ENCODE peak calls at places on chromosomes 12 and 14, in six cellular contexts. One of them, this sample, is unnamed.
A peak's percentile ranks its signal among the peaks of the same experiment; 100 is the strongest.

GRCh38 chr12:12628013-12628412 is 16.3 kb downstream of the CREBL2 start:
- DNase-seq in HepG2: no peak
- DNase-seq in GM12878: no peak
- DNase-seq in H1: no peak
- DNase-seq in K562: no peak
- DNase-seq in HCT116: no peak
- DNase-seq in this sample: no peak

GRCh38 chr14:102591372-102591943 is 991 bp upstream of the RCOR1 start:
- DNase-seq in HepG2: no peak
- DNase-seq in GM12878: no peak
- DNase-seq in H1: peak; percentile 64
- DNase-seq in K562: peak; percentile 42
- DNase-seq in HCT116: no peak
- DNase-seq in this sample: no peak

GRCh38 chr14:84750763-84751554 is 779.0 kb upstream of the FLRT2 start:
- DNase-seq in HepG2: no peak
- DNase-seq in GM12878: no peak
- DNase-seq in H1: no peak
- DNase-seq in K562: no peak
- DNase-seq in HCT116: no peak
- DNase-seq in this sample: no peak

GRCh38 chr14:24071144-24071697 is at the start of gene CPNE6:
- DNase-seq in HepG2: no peak
- DNase-seq in GM12878: no peak
- DNase-seq in H1: no peak
- DNase-seq in K562: no peak
- DNase-seq in HCT116: no peak
- DNase-seq in this sample: no peak

GRCh38 chr12:25925064-25925463 is 33.4 kb upstream of the RASSF8 start:
- DNase-seq in HepG2: no peak
- DNase-seq in GM12878: no peak
- DNase-seq in H1: no peak
- DNase-seq in K562: no peak
- DNase-seq in HCT116: no peak
- DNase-seq in this sample: no peak

GRCh38 chr14:104505085-104506074 is 74.2 kb upstream of the C14orf180 start:
- DNase-seq in HepG2: no peak
- DNase-seq in GM12878: no peak
- DNase-seq in H1: peak; percentile 43
- DNase-seq in K562: no peak
- DNase-seq in HCT116: no peak
- DNase-seq in this sample: no peak

GRCh38 chr12:90262261-90262660 is 553.6 kb upstream of the ATP2B1 start:
- DNase-seq in HepG2: no peak
- DNase-seq in GM12878: no peak
- DNase-seq in H1: no peak
- DNase-seq in K562: no peak
- DNase-seq in HCT116: no peak
- DNase-seq in this sample: no peak

GRCh38 chr12:12194206-12194605 is 72.6 kb downstream of the LRP6 start:
- DNase-seq in HepG2: peak; percentile 28
- DNase-seq in GM12878: no peak
- DNase-seq in H1: no peak
- DNase-seq in K562: no peak
- DNase-seq in HCT116: peak; percentile 10
- DNase-seq in this sample: no peak

GRCh38 chr14:34733245-34733644 is 18.9 kb upstream of the CFL2 start:
- DNase-seq in HepG2: no peak
- DNase-seq in GM12878: no peak
- DNase-seq in H1: no peak
- DNase-seq in K562: no peak
- DNase-seq in HCT116: peak; percentile 38
- DNase-seq in this sample: no peak

GRCh38 chr12:93912086-93912733 is 235.0 kb downstream of the CRADD start:
- DNase-seq in HepG2: no peak
- DNase-seq in GM12878: no peak
- DNase-seq in H1: no peak
- DNase-seq in K562: peak; percentile 41
- DNase-seq in HCT116: no peak
- DNase-seq in this sample: no peak

GRCh38 chr12:15164997-15165659 is 56.1 kb downstream of the RERG start:
- DNase-seq in HepG2: no peak
- DNase-seq in GM12878: no peak
- DNase-seq in H1: no peak
- DNase-seq in K562: no peak
- DNase-seq in HCT116: no peak
- DNase-seq in this sample: peak; percentile 57

GRCh38 chr14:100832311-100832960 is 6.5 kb downstream of the MEG3 start:
- DNase-seq in HepG2: no peak
- DNase-seq in GM12878: no peak
- DNase-seq in H1: no peak
- DNase-seq in K562: no peak
- DNase-seq in HCT116: no peak
- DNase-seq in this sample: no peak

GRCh38 chr12:30308010-30308717 is 387.5 kb downstream of the IPO8 start:
- DNase-seq in HepG2: no peak
- DNase-seq in GM12878: no peak
- DNase-seq in H1: no peak
- DNase-seq in K562: no peak
- DNase-seq in HCT116: no peak
- DNase-seq in this sample: no peak

GRCh38 chr14:41609704-41610183 is 3.1 kb downstream of the LRFN5 start:
- DNase-seq in HepG2: no peak
- DNase-seq in GM12878: no peak
- DNase-seq in H1: peak; percentile 75
- DNase-seq in K562: no peak
- DNase-seq in HCT116: no peak
- DNase-seq in this sample: no peak

GRCh38 chr12:50221228-50222008 is 54.2 kb upstream of the CERS5 start:
- DNase-seq in HepG2: no peak
- DNase-seq in GM12878: peak; percentile 53
- DNase-seq in H1: no peak
- DNase-seq in K562: peak; percentile 60
- DNase-seq in HCT116: no peak
- DNase-seq in this sample: no peak

GRCh38 chr12:132827763-132828703 is 636 bp downstream of the GOLGA3 start:
- DNase-seq in HepG2: peak; percentile 28
- DNase-seq in GM12878: no peak
- DNase-seq in H1: no peak
- DNase-seq in K562: peak; percentile 53
- DNase-seq in HCT116: no peak
- DNase-seq in this sample: no peak

GRCh38 chr14:61455351-61455750 is 134.0 kb downstream of the PRKCH start:
- DNase-seq in HepG2: no peak
- DNase-seq in GM12878: no peak
- DNase-seq in H1: peak; percentile 3
- DNase-seq in K562: no peak
- DNase-seq in HCT116: no peak
- DNase-seq in this sample: no peak

GRCh38 chr12:92938623-92939022 is 9.5 kb upstream of the EEA1 start:
- DNase-seq in HepG2: no peak
- DNase-seq in GM12878: no peak
- DNase-seq in H1: no peak
- DNase-seq in K562: no peak
- DNase-seq in HCT116: no peak
- DNase-seq in this sample: no peak

GRCh38 chr12:20477691-20478090 is 109.4 kb downstream of the PDE3A start:
- DNase-seq in HepG2: no peak
- DNase-seq in GM12878: no peak
- DNase-seq in H1: no peak
- DNase-seq in K562: no peak
- DNase-seq in HCT116: no peak
- DNase-seq in this sample: no peak

GRCh38 chr12:6752181-6752930 is 585 bp downstream of the MLF2 start:
- DNase-seq in HepG2: peak; percentile 51
- DNase-seq in GM12878: no peak
- DNase-seq in H1: no peak
- DNase-seq in K562: no peak
- DNase-seq in HCT116: no peak
- DNase-seq in this sample: peak; percentile 80

GRCh38 chr12:91574391-91574790 is 391.8 kb upstream of the DCN start:
- DNase-seq in HepG2: no peak
- DNase-seq in GM12878: no peak
- DNase-seq in H1: no peak
- DNase-seq in K562: no peak
- DNase-seq in HCT116: no peak
- DNase-seq in this sample: no peak

GRCh38 chr14:91998667-91999570 is 40.9 kb downstream of the TRIP11 start:
- DNase-seq in HepG2: no peak
- DNase-seq in GM12878: no peak
- DNase-seq in H1: no peak
- DNase-seq in K562: no peak
- DNase-seq in HCT116: no peak
- DNase-seq in this sample: no peak

GRCh38 chr14:68974759-68975347 is 4.2 kb downstream of the ACTN1 start:
- DNase-seq in HepG2: no peak
- DNase-seq in GM12878: no peak
- DNase-seq in H1: no peak
- DNase-seq in K562: no peak
- DNase-seq in HCT116: no peak
- DNase-seq in this sample: no peak

GRCh38 chr12:48021485-48022179 is 17.4 kb upstream of the COL2A1 start:
- DNase-seq in HepG2: no peak
- DNase-seq in GM12878: no peak
- DNase-seq in H1: peak; percentile 74
- DNase-seq in K562: no peak
- DNase-seq in HCT116: no peak
- DNase-seq in this sample: peak; percentile 95

GRCh38 chr14:95044463-95045254 is 112.7 kb downstream of the DICER1 start:
- DNase-seq in HepG2: no peak
- DNase-seq in GM12878: no peak
- DNase-seq in H1: peak; percentile 52
- DNase-seq in K562: peak; percentile 3
- DNase-seq in HCT116: no peak
- DNase-seq in this sample: no peak

GRCh38 chr12:97309921-97310320 is 152.7 kb upstream of the RMST start:
- DNase-seq in HepG2: no peak
- DNase-seq in GM12878: no peak
- DNase-seq in H1: no peak
- DNase-seq in K562: peak; percentile 1
- DNase-seq in HCT116: no peak
- DNase-seq in this sample: no peak

DNA sequence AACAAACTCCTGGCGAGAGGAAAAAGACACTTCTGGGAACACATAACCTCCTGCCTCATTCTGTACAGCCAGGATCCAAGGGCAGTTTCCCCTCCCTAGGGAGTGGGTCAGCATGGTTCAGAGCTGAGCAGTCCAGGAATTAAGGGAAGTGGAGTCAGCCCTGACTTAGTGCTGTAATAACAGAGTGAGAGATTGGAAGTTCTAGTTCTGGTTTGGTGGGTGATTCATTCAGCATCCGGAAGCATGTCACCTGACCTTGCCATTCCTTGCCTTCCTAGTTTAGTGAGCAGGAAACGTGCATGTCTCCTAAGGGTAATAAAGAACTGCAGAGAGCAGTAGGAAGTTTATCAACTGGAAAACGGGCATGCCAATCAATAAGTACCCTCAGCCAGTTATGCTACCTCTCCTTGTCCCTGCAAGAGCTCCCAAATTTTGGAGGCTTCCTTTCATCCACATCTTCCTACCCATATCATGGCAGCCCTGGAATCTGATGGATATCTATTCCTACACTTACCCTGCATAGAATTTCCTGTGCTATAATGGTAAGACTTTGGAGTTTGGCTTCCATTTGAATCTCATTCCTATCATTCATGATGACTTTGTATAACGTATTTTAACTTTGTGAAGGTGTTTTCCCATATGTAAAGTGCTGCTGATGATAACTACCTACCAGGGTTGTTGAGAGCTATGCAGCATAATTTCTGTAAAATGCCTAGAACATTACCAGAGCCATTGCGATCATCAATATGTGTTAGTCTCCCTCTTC is 28.5 kb upstream of the MAGOHB start:
- DNase-seq in HepG2: no peak
- DNase-seq in GM12878: no peak
- DNase-seq in H1: no peak
- DNase-seq in K562: no peak
- DNase-seq in HCT116: no peak
- DNase-seq in this sample: no peak
- TF ChIP-seq ZNF274 in HepG2: no peak
- TF ChIP-seq ZNF274 in GM12878: no peak
- TF ChIP-seq ZNF274 in H1: no peak
- TF ChIP-seq ZNF274 in K562: no peak
- TF ChIP-seq ZNF274 in HCT116: no peak
- TF ChIP-seq ZNF274 in this sample: no peak

GRCh38 chr14:22333408-22334274 is 255.4 kb downstream of the DAD1 start:
- DNase-seq in HepG2: peak; percentile 91
- DNase-seq in GM12878: no peak
- DNase-seq in H1: no peak
- DNase-seq in K562: peak; percentile 56
- DNase-seq in HCT116: peak; percentile 79
- DNase-seq in this sample: peak; percentile 28
- H3K9ac ChIP-seq in HepG2: no peak overlapping the region
- H3K9ac ChIP-seq in GM12878: no peak overlapping the region
- H3K9ac ChIP-seq in H1: no peak overlapping the region
- H3K9ac ChIP-seq in K562: no peak overlapping the region
- H3K9ac ChIP-seq in HCT116: peak overlapping the region; percentile 20
- H3K9ac ChIP-seq in this sample: no peak overlapping the region

GRCh38 chr12:28327722-28328121 is 137.5 kb downstream of the CCDC91 start:
- DNase-seq in HepG2: no peak
- DNase-seq in GM12878: no peak
- DNase-seq in H1: no peak
- DNase-seq in K562: no peak
- DNase-seq in HCT116: no peak
- DNase-seq in this sample: no peak

GRCh38 chr12:28328967-28329366 is 138.7 kb downstream of the CCDC91 start:
- DNase-seq in HepG2: no peak
- DNase-seq in GM12878: no peak
- DNase-seq in H1: no peak
- DNase-seq in K562: no peak
- DNase-seq in HCT116: no peak
- DNase-seq in this sample: no peak

DNA sequence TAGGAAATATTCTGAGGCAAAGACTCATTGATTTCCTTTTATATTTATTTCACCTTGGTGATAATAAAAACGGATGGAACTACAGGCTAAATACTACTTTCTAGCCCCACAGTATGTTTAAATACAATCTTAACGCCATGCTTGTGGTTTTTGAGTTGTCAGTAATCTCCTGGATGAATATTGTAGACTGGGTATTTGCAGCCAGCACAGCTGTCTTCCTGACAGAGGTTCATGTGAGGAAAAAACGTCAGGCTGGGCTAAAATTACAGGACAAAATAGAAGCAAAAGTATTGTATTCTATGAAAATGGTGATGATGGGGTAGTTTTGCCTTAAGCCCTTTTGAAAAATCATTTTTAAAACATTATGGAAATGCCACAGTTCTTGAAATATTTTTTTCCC is 140.9 kb downstream of the CCDC91 start:
- DNase-seq in HepG2: no peak
- DNase-seq in GM12878: no peak
- DNase-seq in H1: no peak
- DNase-seq in K562: no peak
- DNase-seq in HCT116: no peak
- DNase-seq in this sample: no peak
- TF ChIP-seq ZNF274 in HepG2: no peak
- TF ChIP-seq ZNF274 in GM12878: no peak
- TF ChIP-seq ZNF274 in H1: no peak
- TF ChIP-seq ZNF274 in K562: no peak
- TF ChIP-seq ZNF274 in HCT116: no peak
- TF ChIP-seq ZNF274 in this sample: no peak

GRCh38 chr12:125092108-125092871 is 27.1 kb downstream of the AACS start:
- DNase-seq in HepG2: no peak
- DNase-seq in GM12878: no peak
- DNase-seq in H1: no peak
- DNase-seq in K562: no peak
- DNase-seq in HCT116: no peak
- DNase-seq in this sample: no peak
- H3K9ac ChIP-seq in HepG2: peak overlapping the region; percentile 68
- H3K9ac ChIP-seq in GM12878: no peak overlapping the region
- H3K9ac ChIP-seq in H1: no peak overlapping the region
- H3K9ac ChIP-seq in K562: no peak overlapping the region
- H3K9ac ChIP-seq in HCT116: no peak overlapping the region
- H3K9ac ChIP-seq in this sample: no peak overlapping the region